ENCODE peak calls at places on chromosomes 13 and 19, in six cellular contexts. One of them, this sample, is unnamed.

GRCh38 chr19:788821-789472 is 8.3 kb upstream of the PTBP1 start:
- DNase-seq in body of pancreas: no peak
- DNase-seq in stimulated activated CD4-positive, alpha-beta T cell treated with anti-CD3 and anti-CD28 coated beads, TNF-alpha, amount 100 ng/mL, for 48 hours: no peak
- DNase-seq in bronchial epithelial cell: no peak
- DNase-seq in effector CD4-positive, alpha-beta T cell: no peak
- DNase-seq in activated T-helper 2 cell treated with anti-CD3 and anti-CD28 coated beads, Interferon-gamma antibody, Interleukin-2, Interleukin-4, amounts not matched to agents 10 μg/mL and 5 μg/mL and 100 μg/mL, durations not matched to agents 14 hours and 24 hours and 36 hours: no peak
- DNase-seq in this sample: no peak

GRCh38 chr13:70253834-70254233 is 145.6 kb upstream of the KLHL1 start:
- DNase-seq in stimulated activated CD4-positive, alpha-beta T cell treated with anti-CD3 and anti-CD28 coated beads, TNF-alpha, amount 100 ng/mL, for 48 hours: no peak
- DNase-seq in body of pancreas: no peak
- DNase-seq in effector CD4-positive, alpha-beta T cell: no peak
- DNase-seq in bronchial epithelial cell: peak
- DNase-seq in activated T-helper 2 cell treated with anti-CD3 and anti-CD28 coated beads, Interferon-gamma antibody, Interleukin-2, Interleukin-4, amounts not matched to agents 10 μg/mL and 5 μg/mL and 100 μg/mL, durations not matched to agents 14 hours and 24 hours and 36 hours: no peak
- DNase-seq in this sample: no peak

GRCh38 chr19:52648336-52648990 is 10.3 kb upstream of the ZNF83 start:
- DNase-seq in activated T-helper 2 cell treated with anti-CD3 and anti-CD28 coated beads, Interferon-gamma antibody, Interleukin-2, Interleukin-4, amounts not matched to agents 10 μg/mL and 5 μg/mL and 100 μg/mL, durations not matched to agents 14 hours and 24 hours and 36 hours: no peak
- DNase-seq in stimulated activated CD4-positive, alpha-beta T cell treated with anti-CD3 and anti-CD28 coated beads, TNF-alpha, amount 100 ng/mL, for 48 hours: no peak
- DNase-seq in bronchial epithelial cell: peak
- DNase-seq in effector CD4-positive, alpha-beta T cell: no peak
- DNase-seq in body of pancreas: no peak
- DNase-seq in this sample: no peak

GRCh38 chr19:32287086-32287485 is 58.3 kb upstream of the ZNF507 start:
- DNase-seq in bronchial epithelial cell: no peak
- DNase-seq in activated T-helper 2 cell treated with anti-CD3 and anti-CD28 coated beads, Interferon-gamma antibody, Interleukin-2, Interleukin-4, amounts not matched to agents 10 μg/mL and 5 μg/mL and 100 μg/mL, durations not matched to agents 14 hours and 24 hours and 36 hours: no peak
- DNase-seq in stimulated activated CD4-positive, alpha-beta T cell treated with anti-CD3 and anti-CD28 coated beads, TNF-alpha, amount 100 ng/mL, for 48 hours: no peak
- DNase-seq in effector CD4-positive, alpha-beta T cell: no peak
- DNase-seq in body of pancreas: no peak
- DNase-seq in this sample: no peak

GRCh38 chr13:74695021-74695800 is 561.0 kb upstream of the KLF12 start:
- DNase-seq in effector CD4-positive, alpha-beta T cell: no peak
- DNase-seq in bronchial epithelial cell: no peak
- DNase-seq in activated T-helper 2 cell treated with anti-CD3 and anti-CD28 coated beads, Interferon-gamma antibody, Interleukin-2, Interleukin-4, amounts not matched to agents 10 μg/mL and 5 μg/mL and 100 μg/mL, durations not matched to agents 14 hours and 24 hours and 36 hours: no peak
- DNase-seq in body of pancreas: no peak
- DNase-seq in stimulated activated CD4-positive, alpha-beta T cell treated with anti-CD3 and anti-CD28 coated beads, TNF-alpha, amount 100 ng/mL, for 48 hours: no peak
- DNase-seq in this sample: no peak

GRCh38 chr13:69168436-69168835 is 939.2 kb upstream of the ATXN8OS start:
- DNase-seq in effector CD4-positive, alpha-beta T cell: no peak
- DNase-seq in bronchial epithelial cell: no peak
- DNase-seq in activated T-helper 2 cell treated with anti-CD3 and anti-CD28 coated beads, Interferon-gamma antibody, Interleukin-2, Interleukin-4, amounts not matched to agents 10 μg/mL and 5 μg/mL and 100 μg/mL, durations not matched to agents 14 hours and 24 hours and 36 hours: no peak
- DNase-seq in body of pancreas: no peak
- DNase-seq in stimulated activated CD4-positive, alpha-beta T cell treated with anti-CD3 and anti-CD28 coated beads, TNF-alpha, amount 100 ng/mL, for 48 hours: no peak
- DNase-seq in this sample: no peak

GRCh38 chr19:51142119-51142518 is at the start of gene SIGLEC7:
- DNase-seq in activated T-helper 2 cell treated with anti-CD3 and anti-CD28 coated beads, Interferon-gamma antibody, Interleukin-2, Interleukin-4, amounts not matched to agents 10 μg/mL and 5 μg/mL and 100 μg/mL, durations not matched to agents 14 hours and 24 hours and 36 hours: no peak
- DNase-seq in bronchial epithelial cell: no peak
- DNase-seq in stimulated activated CD4-positive, alpha-beta T cell treated with anti-CD3 and anti-CD28 coated beads, TNF-alpha, amount 100 ng/mL, for 48 hours: no peak
- DNase-seq in body of pancreas: no peak
- DNase-seq in effector CD4-positive, alpha-beta T cell: no peak
- DNase-seq in this sample: no peak

GRCh38 chr19:53503126-53503525 is 34.8 kb upstream of the ZNF331 start:
- DNase-seq in activated T-helper 2 cell treated with anti-CD3 and anti-CD28 coated beads, Interferon-gamma antibody, Interleukin-2, Interleukin-4, amounts not matched to agents 10 μg/mL and 5 μg/mL and 100 μg/mL, durations not matched to agents 14 hours and 24 hours and 36 hours: no peak
- DNase-seq in effector CD4-positive, alpha-beta T cell: no peak
- DNase-seq in stimulated activated CD4-positive, alpha-beta T cell treated with anti-CD3 and anti-CD28 coated beads, TNF-alpha, amount 100 ng/mL, for 48 hours: no peak
- DNase-seq in bronchial epithelial cell: no peak
- DNase-seq in body of pancreas: no peak
- DNase-seq in this sample: no peak

GRCh38 chr19:1768248-1768647 is 14.9 kb downstream of the ONECUT3 start:
- DNase-seq in stimulated activated CD4-positive, alpha-beta T cell treated with anti-CD3 and anti-CD28 coated beads, TNF-alpha, amount 100 ng/mL, for 48 hours: no peak
- DNase-seq in bronchial epithelial cell: no peak
- DNase-seq in effector CD4-positive, alpha-beta T cell: no peak
- DNase-seq in body of pancreas: no peak
- DNase-seq in activated T-helper 2 cell treated with anti-CD3 and anti-CD28 coated beads, Interferon-gamma antibody, Interleukin-2, Interleukin-4, amounts not matched to agents 10 μg/mL and 5 μg/mL and 100 μg/mL, durations not matched to agents 14 hours and 24 hours and 36 hours: no peak
- DNase-seq in this sample: no peak

GRCh38 chr13:31972453-31972852 is 59.1 kb upstream of the FRY start:
- DNase-seq in activated T-helper 2 cell treated with anti-CD3 and anti-CD28 coated beads, Interferon-gamma antibody, Interleukin-2, Interleukin-4, amounts not matched to agents 10 μg/mL and 5 μg/mL and 100 μg/mL, durations not matched to agents 14 hours and 24 hours and 36 hours: no peak
- DNase-seq in body of pancreas: no peak
- DNase-seq in effector CD4-positive, alpha-beta T cell: no peak
- DNase-seq in stimulated activated CD4-positive, alpha-beta T cell treated with anti-CD3 and anti-CD28 coated beads, TNF-alpha, amount 100 ng/mL, for 48 hours: no peak
- DNase-seq in bronchial epithelial cell: no peak
- DNase-seq in this sample: no peak

GRCh38 chr19:8079988-8080387 is 27.4 kb downstream of the CCL25 start:
- DNase-seq in body of pancreas: no peak
- DNase-seq in stimulated activated CD4-positive, alpha-beta T cell treated with anti-CD3 and anti-CD28 coated beads, TNF-alpha, amount 100 ng/mL, for 48 hours: no peak
- DNase-seq in effector CD4-positive, alpha-beta T cell: no peak
- DNase-seq in activated T-helper 2 cell treated with anti-CD3 and anti-CD28 coated beads, Interferon-gamma antibody, Interleukin-2, Interleukin-4, amounts not matched to agents 10 μg/mL and 5 μg/mL and 100 μg/mL, durations not matched to agents 14 hours and 24 hours and 36 hours: no peak
- DNase-seq in bronchial epithelial cell: no peak
- DNase-seq in this sample: no peak

GRCh38 chr13:75704194-75704941 is 68.2 kb downstream of the LMO7 start:
- DNase-seq in activated T-helper 2 cell treated with anti-CD3 and anti-CD28 coated beads, Interferon-gamma antibody, Interleukin-2, Interleukin-4, amounts not matched to agents 10 μg/mL and 5 μg/mL and 100 μg/mL, durations not matched to agents 14 hours and 24 hours and 36 hours: no peak
- DNase-seq in stimulated activated CD4-positive, alpha-beta T cell treated with anti-CD3 and anti-CD28 coated beads, TNF-alpha, amount 100 ng/mL, for 48 hours: no peak
- DNase-seq in bronchial epithelial cell: peak
- DNase-seq in body of pancreas: no peak
- DNase-seq in effector CD4-positive, alpha-beta T cell: no peak
- DNase-seq in this sample: no peak

GRCh38 chr19:4501691-4502090 is 16.6 kb downstream of the PLIN4 start:
- DNase-seq in activated T-helper 2 cell treated with anti-CD3 and anti-CD28 coated beads, Interferon-gamma antibody, Interleukin-2, Interleukin-4, amounts not matched to agents 10 μg/mL and 5 μg/mL and 100 μg/mL, durations not matched to agents 14 hours and 24 hours and 36 hours: no peak
- DNase-seq in effector CD4-positive, alpha-beta T cell: no peak
- DNase-seq in bronchial epithelial cell: no peak
- DNase-seq in body of pancreas: no peak
- DNase-seq in stimulated activated CD4-positive, alpha-beta T cell treated with anti-CD3 and anti-CD28 coated beads, TNF-alpha, amount 100 ng/mL, for 48 hours: no peak
- DNase-seq in this sample: no peak

GRCh38 chr19:15727724-15728123 is at the start of gene OR10H2:
- DNase-seq in stimulated activated CD4-positive, alpha-beta T cell treated with anti-CD3 and anti-CD28 coated beads, TNF-alpha, amount 100 ng/mL, for 48 hours: no peak
- DNase-seq in body of pancreas: no peak
- DNase-seq in activated T-helper 2 cell treated with anti-CD3 and anti-CD28 coated beads, Interferon-gamma antibody, Interleukin-2, Interleukin-4, amounts not matched to agents 10 μg/mL and 5 μg/mL and 100 μg/mL, durations not matched to agents 14 hours and 24 hours and 36 hours: no peak
- DNase-seq in bronchial epithelial cell: no peak
- DNase-seq in effector CD4-positive, alpha-beta T cell: no peak
- DNase-seq in this sample: no peak

GRCh38 chr19:6274756-6275155 is 5.0 kb downstream of the MLLT1 start:
- DNase-seq in effector CD4-positive, alpha-beta T cell: no peak
- DNase-seq in bronchial epithelial cell: no peak
- DNase-seq in body of pancreas: peak
- DNase-seq in activated T-helper 2 cell treated with anti-CD3 and anti-CD28 coated beads, Interferon-gamma antibody, Interleukin-2, Interleukin-4, amounts not matched to agents 10 μg/mL and 5 μg/mL and 100 μg/mL, durations not matched to agents 14 hours and 24 hours and 36 hours: no peak
- DNase-seq in stimulated activated CD4-positive, alpha-beta T cell treated with anti-CD3 and anti-CD28 coated beads, TNF-alpha, amount 100 ng/mL, for 48 hours: no peak
- DNase-seq in this sample: no peak

GRCh38 chr19:1734328-1734966 is 18.9 kb upstream of the ONECUT3 start:
- DNase-seq in bronchial epithelial cell: no peak
- DNase-seq in body of pancreas: no peak
- DNase-seq in stimulated activated CD4-positive, alpha-beta T cell treated with anti-CD3 and anti-CD28 coated beads, TNF-alpha, amount 100 ng/mL, for 48 hours: no peak
- DNase-seq in effector CD4-positive, alpha-beta T cell: no peak
- DNase-seq in activated T-helper 2 cell treated with anti-CD3 and anti-CD28 coated beads, Interferon-gamma antibody, Interleukin-2, Interleukin-4, amounts not matched to agents 10 μg/mL and 5 μg/mL and 100 μg/mL, durations not matched to agents 14 hours and 24 hours and 36 hours: no peak
- DNase-seq in this sample: no peak

GRCh38 chr13:75850915-75851314 is 214.8 kb downstream of the LMO7 start:
- DNase-seq in activated T-helper 2 cell treated with anti-CD3 and anti-CD28 coated beads, Interferon-gamma antibody, Interleukin-2, Interleukin-4, amounts not matched to agents 10 μg/mL and 5 μg/mL and 100 μg/mL, durations not matched to agents 14 hours and 24 hours and 36 hours: no peak
- DNase-seq in stimulated activated CD4-positive, alpha-beta T cell treated with anti-CD3 and anti-CD28 coated beads, TNF-alpha, amount 100 ng/mL, for 48 hours: no peak
- DNase-seq in body of pancreas: no peak
- DNase-seq in bronchial epithelial cell: no peak
- DNase-seq in effector CD4-positive, alpha-beta T cell: no peak
- DNase-seq in this sample: no peak

GRCh38 chr13:95643471-95643813 is 1.1 kb downstream of the DZIP1 start:
- DNase-seq in effector CD4-positive, alpha-beta T cell: no peak
- DNase-seq in activated T-helper 2 cell treated with anti-CD3 and anti-CD28 coated beads, Interferon-gamma antibody, Interleukin-2, Interleukin-4, amounts not matched to agents 10 μg/mL and 5 μg/mL and 100 μg/mL, durations not matched to agents 14 hours and 24 hours and 36 hours: no peak
- DNase-seq in body of pancreas: no peak
- DNase-seq in stimulated activated CD4-positive, alpha-beta T cell treated with anti-CD3 and anti-CD28 coated beads, TNF-alpha, amount 100 ng/mL, for 48 hours: no peak
- DNase-seq in bronchial epithelial cell: no peak
- DNase-seq in this sample: no peak

GRCh38 chr13:72875233-72875632 is 93.3 kb downstream of the PIBF1 start:
- DNase-seq in body of pancreas: no peak
- DNase-seq in activated T-helper 2 cell treated with anti-CD3 and anti-CD28 coated beads, Interferon-gamma antibody, Interleukin-2, Interleukin-4, amounts not matched to agents 10 μg/mL and 5 μg/mL and 100 μg/mL, durations not matched to agents 14 hours and 24 hours and 36 hours: no peak
- DNase-seq in bronchial epithelial cell: no peak
- DNase-seq in effector CD4-positive, alpha-beta T cell: no peak
- DNase-seq in stimulated activated CD4-positive, alpha-beta T cell treated with anti-CD3 and anti-CD28 coated beads, TNF-alpha, amount 100 ng/mL, for 48 hours: no peak
- DNase-seq in this sample: no peak

GRCh38 chr19:4068058-4068966 is 1.6 kb upstream of the ZBTB7A start:
- DNase-seq in stimulated activated CD4-positive, alpha-beta T cell treated with anti-CD3 and anti-CD28 coated beads, TNF-alpha, amount 100 ng/mL, for 48 hours: no peak
- DNase-seq in body of pancreas: no peak
- DNase-seq in bronchial epithelial cell: no peak
- DNase-seq in effector CD4-positive, alpha-beta T cell: no peak
- DNase-seq in activated T-helper 2 cell treated with anti-CD3 and anti-CD28 coated beads, Interferon-gamma antibody, Interleukin-2, Interleukin-4, amounts not matched to agents 10 μg/mL and 5 μg/mL and 100 μg/mL, durations not matched to agents 14 hours and 24 hours and 36 hours: no peak
- DNase-seq in this sample: no peak

GRCh38 chr13:75357576-75358295 is 124.2 kb downstream of the TBC1D4 start:
- DNase-seq in activated T-helper 2 cell treated with anti-CD3 and anti-CD28 coated beads, Interferon-gamma antibody, Interleukin-2, Interleukin-4, amounts not matched to agents 10 μg/mL and 5 μg/mL and 100 μg/mL, durations not matched to agents 14 hours and 24 hours and 36 hours: peak
- DNase-seq in body of pancreas: peak
- DNase-seq in stimulated activated CD4-positive, alpha-beta T cell treated with anti-CD3 and anti-CD28 coated beads, TNF-alpha, amount 100 ng/mL, for 48 hours: peak
- DNase-seq in effector CD4-positive, alpha-beta T cell: peak
- DNase-seq in bronchial epithelial cell: peak
- DNase-seq in this sample: peak

GRCh38 chr19:23777216-23777615 is 18.5 kb upstream of the ZNF681 start:
- DNase-seq in stimulated activated CD4-positive, alpha-beta T cell treated with anti-CD3 and anti-CD28 coated beads, TNF-alpha, amount 100 ng/mL, for 48 hours: no peak
- DNase-seq in effector CD4-positive, alpha-beta T cell: no peak
- DNase-seq in activated T-helper 2 cell treated with anti-CD3 and anti-CD28 coated beads, Interferon-gamma antibody, Interleukin-2, Interleukin-4, amounts not matched to agents 10 μg/mL and 5 μg/mL and 100 μg/mL, durations not matched to agents 14 hours and 24 hours and 36 hours: no peak
- DNase-seq in bronchial epithelial cell: peak
- DNase-seq in body of pancreas: no peak
- DNase-seq in this sample: no peak

GRCh38 chr19:18903146-18904056 is 7.4 kb upstream of the CERS1 start:
- DNase-seq in activated T-helper 2 cell treated with anti-CD3 and anti-CD28 coated beads, Interferon-gamma antibody, Interleukin-2, Interleukin-4, amounts not matched to agents 10 μg/mL and 5 μg/mL and 100 μg/mL, durations not matched to agents 14 hours and 24 hours and 36 hours: no peak
- DNase-seq in stimulated activated CD4-positive, alpha-beta T cell treated with anti-CD3 and anti-CD28 coated beads, TNF-alpha, amount 100 ng/mL, for 48 hours: no peak
- DNase-seq in body of pancreas: no peak
- DNase-seq in bronchial epithelial cell: no peak
- DNase-seq in effector CD4-positive, alpha-beta T cell: no peak
- DNase-seq in this sample: no peak

GRCh38 chr19:12891553-12892021 is 627 bp downstream of the GCDH start:
- DNase-seq in activated T-helper 2 cell treated with anti-CD3 and anti-CD28 coated beads, Interferon-gamma antibody, Interleukin-2, Interleukin-4, amounts not matched to agents 10 μg/mL and 5 μg/mL and 100 μg/mL, durations not matched to agents 14 hours and 24 hours and 36 hours: no peak
- DNase-seq in stimulated activated CD4-positive, alpha-beta T cell treated with anti-CD3 and anti-CD28 coated beads, TNF-alpha, amount 100 ng/mL, for 48 hours: no peak
- DNase-seq in body of pancreas: no peak
- DNase-seq in effector CD4-positive, alpha-beta T cell: no peak
- DNase-seq in bronchial epithelial cell: no peak
- DNase-seq in this sample: no peak

GRCh38 chr19:54164369-54165068 is 5.0 kb upstream of the LENG1 start:
- DNase-seq in stimulated activated CD4-positive, alpha-beta T cell treated with anti-CD3 and anti-CD28 coated beads, TNF-alpha, amount 100 ng/mL, for 48 hours: peak
- DNase-seq in bronchial epithelial cell: peak
- DNase-seq in body of pancreas: peak
- DNase-seq in effector CD4-positive, alpha-beta T cell: peak
- DNase-seq in activated T-helper 2 cell treated with anti-CD3 and anti-CD28 coated beads, Interferon-gamma antibody, Interleukin-2, Interleukin-4, amounts not matched to agents 10 μg/mL and 5 μg/mL and 100 μg/mL, durations not matched to agents 14 hours and 24 hours and 36 hours: peak
- DNase-seq in this sample: peak

GRCh38 chr19:45153339-45154063 is 7.3 kb downstream of the NKPD1 start:
- DNase-seq in stimulated activated CD4-positive, alpha-beta T cell treated with anti-CD3 and anti-CD28 coated beads, TNF-alpha, amount 100 ng/mL, for 48 hours: no peak
- DNase-seq in effector CD4-positive, alpha-beta T cell: no peak
- DNase-seq in activated T-helper 2 cell treated with anti-CD3 and anti-CD28 coated beads, Interferon-gamma antibody, Interleukin-2, Interleukin-4, amounts not matched to agents 10 μg/mL and 5 μg/mL and 100 μg/mL, durations not matched to agents 14 hours and 24 hours and 36 hours: peak
- DNase-seq in bronchial epithelial cell: no peak
- DNase-seq in body of pancreas: peak
- DNase-seq in this sample: peak

GRCh38 chr19:12790628-12791344 is 500 bp upstream of the JUNB start:
- DNase-seq in effector CD4-positive, alpha-beta T cell: no peak
- DNase-seq in body of pancreas: no peak
- DNase-seq in activated T-helper 2 cell treated with anti-CD3 and anti-CD28 coated beads, Interferon-gamma antibody, Interleukin-2, Interleukin-4, amounts not matched to agents 10 μg/mL and 5 μg/mL and 100 μg/mL, durations not matched to agents 14 hours and 24 hours and 36 hours: no peak
- DNase-seq in stimulated activated CD4-positive, alpha-beta T cell treated with anti-CD3 and anti-CD28 coated beads, TNF-alpha, amount 100 ng/mL, for 48 hours: no peak
- DNase-seq in bronchial epithelial cell: no peak
- DNase-seq in this sample: no peak

This sample was measured in naive thymus-derived CD8-positive, alpha-beta T cell.